ENCODE peak calls at places on chromosomes 7 and 10, in four cellular contexts. P, D, Y and U are unnamed samples.

GRCh38 chr7:108181073-108181985 is 51.2 kb upstream of the LAMB4 start:
- DNase-seq in D (peak), Y (no peak), P (peak), U (peak)

GRCh38 chr7:86837235-86837634 is 193.5 kb downstream of the GRM3 start:
- DNase-seq in P (no peak), Y (no peak), D (no peak), U (no peak)

GRCh38 chr7:132406039-132406438 is 170.2 kb downstream of the PLXNA4 start:
- DNase-seq in Y (no peak), P (no peak), D (no peak), U (no peak)

GRCh38 chr10:121157998-121158397 is 306.8 kb downstream of the WDR11 start:
- DNase-seq in Y (peak), D (no peak), P (no peak), U (no peak)

GRCh38 chr7:140509789-140510188 is 30.5 kb upstream of the MKRN1 start:
- DNase-seq in P (no peak), D (no peak), Y (peak), U (no peak)

GRCh38 chr10:130137077-130137448 is 872 bp downstream of the GLRX3 start:
- DNase-seq in Y (no peak), D (no peak), P (no peak), U (peak)

GRCh38 chr7:123440202-123440601 is 94.2 kb downstream of the IQUB start:
- DNase-seq in P (peak), D (no peak), Y (no peak), U (no peak)

GRCh38 chr7:30468041-30468440 is 10.5 kb downstream of the NOD1 start:
- DNase-seq in P (no peak), D (no peak), Y (no peak), U (no peak)

GRCh38 chr10:61804414-61804813 is 97.1 kb upstream of the ARID5B start:
- DNase-seq in P (no peak), Y (no peak), D (no peak), U (peak)

GRCh38 chr10:78255796-78256638 is 222.4 kb downstream of the RPS24 start:
- DNase-seq in Y (peak), D (peak), P (peak), U (peak)

GRCh38 chr10:21176934-21177480 is 279.9 kb upstream of the NEBL start:
- DNase-seq in Y (no peak), P (no peak), D (no peak), U (no peak)

GRCh38 chr10:1611936-1612550 is 125.3 kb downstream of the ADARB2 start:
- DNase-seq in Y (no peak), P (peak), D (no peak), U (no peak)

GRCh38 chr7:149171894-149172533 is 23.3 kb upstream of the ZNF282 start:
- DNase-seq in P (no peak), D (no peak), Y (no peak), U (peak)

GRCh38 chr7:157397751-157398691 is 61.2 kb downstream of the DNAJB6 start:
- DNase-seq in P (peak), Y (peak), D (no peak), U (peak)

GRCh38 chr7:129069021-129069420 is 14.1 kb upstream of the TNPO3 start:
- DNase-seq in Y (no peak), D (no peak), P (no peak), U (no peak)

GRCh38 chr10:132939957-132940790 is 2.2 kb downstream of the CFAP46 start:
- DNase-seq in Y (peak), D (no peak), P (peak), U (peak)

GRCh38 chr10:110843031-110843430 is 28.7 kb upstream of the PDCD4 start:
- DNase-seq in P (no peak), D (no peak), Y (peak), U (no peak)

GRCh38 chr10:48700493-48700892 is 15.8 kb downstream of the WDFY4 start:
- DNase-seq in D (no peak), Y (no peak), P (no peak), U (no peak)